ENCODE peak calls at places on chromosomes 6 and 20, in four cellular contexts. One of them, this sample, is unnamed.
A peak's percentile ranks its signal among the peaks of the same experiment; 100 is the strongest.

GRCh38 chr20:59515013-59515905 is 89.1 kb upstream of the PHACTR3 start:
- DNase-seq in SJSA1: peak; percentile 66
- DNase-seq in fibroblast of mammary gland: peak; percentile 52
- DNase-seq in GM12865: peak; percentile 11
- DNase-seq in this sample: peak; percentile 52

GRCh38 chr6:64486952-64487351 is 851.4 kb downstream of the PHF3 start:
- DNase-seq in fibroblast of mammary gland: no peak
- DNase-seq in SJSA1: no peak
- DNase-seq in GM12865: no peak
- DNase-seq in this sample: no peak

GRCh38 chr20:48313346-48313745 is 514.5 kb downstream of the PREX1 start:
- DNase-seq in fibroblast of mammary gland: peak; percentile 17
- DNase-seq in SJSA1: no peak
- DNase-seq in GM12865: no peak
- DNase-seq in this sample: no peak

GRCh38 chr6:41594326-41594725 is 43.9 kb upstream of the MDFI start:
- DNase-seq in fibroblast of mammary gland: peak; percentile 88
- DNase-seq in SJSA1: no peak
- DNase-seq in GM12865: no peak
- DNase-seq in this sample: no peak

GRCh38 chr6:15485875-15486274 is 177.0 kb downstream of the DTNBP1 start:
- DNase-seq in fibroblast of mammary gland: no peak
- DNase-seq in SJSA1: no peak
- DNase-seq in GM12865: no peak
- DNase-seq in this sample: no peak

GRCh38 chr6:146905313-146905712 is 298.9 kb upstream of the STXBP5 start:
- DNase-seq in fibroblast of mammary gland: peak; percentile 72
- DNase-seq in GM12865: no peak
- DNase-seq in SJSA1: peak; percentile 58
- DNase-seq in this sample: peak; percentile 60

GRCh38 chr6:140537834-140538680 is 1163.6 kb upstream of the CITED2 start:
- DNase-seq in GM12865: peak; percentile 36
- DNase-seq in fibroblast of mammary gland: peak; percentile 95
- DNase-seq in SJSA1: peak; percentile 92
- DNase-seq in this sample: peak; percentile 96

GRCh38 chr6:46407785-46408530 is 83.3 kb downstream of the RCAN2 start:
- DNase-seq in fibroblast of mammary gland: peak; percentile 10
- DNase-seq in SJSA1: no peak
- DNase-seq in GM12865: no peak
- DNase-seq in this sample: no peak

GRCh38 chr6:30061766-30062458 is 847 bp downstream of the POLR1H start:
- DNase-seq in fibroblast of mammary gland: peak; percentile 36
- DNase-seq in SJSA1: no peak
- DNase-seq in GM12865: peak; percentile 62
- DNase-seq in this sample: peak; percentile 33

GRCh38 chr6:11428895-11429294 is 108.7 kb upstream of the TMEM170B start:
- DNase-seq in GM12865: peak; percentile 90
- DNase-seq in SJSA1: peak; percentile 93
- DNase-seq in fibroblast of mammary gland: peak; percentile 92
- DNase-seq in this sample: peak; percentile 65

GRCh38 chr20:21936720-21937380 is 231.4 kb downstream of the PAX1 start:
- DNase-seq in fibroblast of mammary gland: peak; percentile 23
- DNase-seq in SJSA1: no peak
- DNase-seq in GM12865: no peak
- DNase-seq in this sample: no peak

GRCh38 chr6:14763139-14763538 is 482.7 kb upstream of the JARID2 start:
- DNase-seq in SJSA1: no peak
- DNase-seq in fibroblast of mammary gland: peak; percentile 81
- DNase-seq in GM12865: no peak
- DNase-seq in this sample: peak; percentile 30

GRCh38 chr6:69917834-69918233 is 51.5 kb downstream of the COL19A1 start:
- DNase-seq in SJSA1: no peak
- DNase-seq in GM12865: peak; percentile 19
- DNase-seq in fibroblast of mammary gland: peak; percentile 87
- DNase-seq in this sample: peak; percentile 54

GRCh38 chr6:14706378-14706929 is 539.4 kb upstream of the JARID2 start:
- DNase-seq in SJSA1: peak; percentile 73
- DNase-seq in GM12865: no peak
- DNase-seq in fibroblast of mammary gland: peak; percentile 100
- DNase-seq in this sample: peak; percentile 99

GRCh38 chr6:152270301-152270925 is 366.7 kb downstream of the SYNE1 start:
- DNase-seq in SJSA1: no peak
- DNase-seq in GM12865: no peak
- DNase-seq in fibroblast of mammary gland: peak; percentile 74
- DNase-seq in this sample: peak; percentile 44

GRCh38 chr6:16338577-16339262 is 100.3 kb downstream of the GMPR start:
- DNase-seq in GM12865: no peak
- DNase-seq in SJSA1: peak; percentile 98
- DNase-seq in fibroblast of mammary gland: peak; percentile 100
- DNase-seq in this sample: peak; percentile 99

GRCh38 chr20:20430066-20430465 is 62.2 kb downstream of the INSM1 start:
- DNase-seq in GM12865: no peak
- DNase-seq in SJSA1: no peak
- DNase-seq in fibroblast of mammary gland: no peak
- DNase-seq in this sample: no peak

GRCh38 chr20:63325021-63325471 is 32.1 kb downstream of the COL20A1 start:
- DNase-seq in GM12865: no peak
- DNase-seq in SJSA1: no peak
- DNase-seq in fibroblast of mammary gland: no peak
- DNase-seq in this sample: no peak

GRCh38 chr20:62542862-62543261 is 67.1 kb upstream of the GATA5 start:
- DNase-seq in GM12865: no peak
- DNase-seq in fibroblast of mammary gland: no peak
- DNase-seq in SJSA1: no peak
- DNase-seq in this sample: no peak

GRCh38 chr6:80439721-80440488 is 333.4 kb downstream of the BCKDHB start:
- DNase-seq in GM12865: no peak
- DNase-seq in fibroblast of mammary gland: no peak
- DNase-seq in SJSA1: no peak
- DNase-seq in this sample: peak; percentile 21

GRCh38 chr6:169965657-169966311 is 214.4 kb downstream of the ERMARD start:
- DNase-seq in GM12865: no peak
- DNase-seq in fibroblast of mammary gland: no peak
- DNase-seq in SJSA1: peak; percentile 33
- DNase-seq in this sample: no peak

GRCh38 chr6:150881911-150882481 is 16.5 kb downstream of the MTHFD1L start:
- DNase-seq in fibroblast of mammary gland: peak; percentile 94
- DNase-seq in SJSA1: peak; percentile 90
- DNase-seq in GM12865: no peak
- DNase-seq in this sample: peak; percentile 100

GRCh38 chr6:96809119-96809518 is 28.2 kb downstream of the GPR63 start:
- DNase-seq in GM12865: no peak
- DNase-seq in fibroblast of mammary gland: no peak
- DNase-seq in SJSA1: no peak
- DNase-seq in this sample: peak; percentile 26

GRCh38 chr6:46053034-46053933 is 37.6 kb upstream of the CLIC5 start:
- DNase-seq in GM12865: no peak
- DNase-seq in SJSA1: no peak
- DNase-seq in fibroblast of mammary gland: no peak
- DNase-seq in this sample: peak; percentile 27

This sample was measured in fibroblast of pulmonary artery.